ENCODE peak calls at places on chromosomes 13 and 19, in nine cellular contexts. U is ovary, M is Peyer's patch, R is IMR-90, N is stomach, C is body of pancreas, K is uterus, Q is HepG2, I is endothelial cell of umbilical vein. J is an unnamed sample.

GRCh38 chr13:58687130-58687529 is 1055.6 kb downstream of the PCDH17 start:
- DNase-seq in C (no peak), Q (no peak), M (no peak), K (no peak), N (no peak), I (no peak), R (no peak), U (no peak), J (no peak)

GRCh38 chr19:39937094-39937493 is 2.7 kb upstream of the FCGBP start:
- DNase-seq in C (no peak), R (no peak), I (no peak), Q (no peak), K (no peak), N (no peak), U (no peak), M (no peak), J (no peak)

GRCh38 chr13:25725104-25725503 is 326.7 kb downstream of the SHISA2 start:
- DNase-seq in C (no peak), M (no peak), U (no peak), K (no peak), I (no peak), N (no peak), Q (no peak), R (no peak), J (no peak)

GRCh38 chr13:63075126-63075525 is 1659.5 kb upstream of the PCDH20 start:
- DNase-seq in M (no peak), K (no peak), I (no peak), U (no peak), C (no peak), N (no peak), R (no peak), Q (no peak), J (no peak)

GRCh38 chr13:107202371-107203023 is 634.6 kb upstream of the ARGLU1 start:
- DNase-seq in M (no peak), I (peak; percentile 99), N (peak; percentile 36), C (no peak), K (peak; percentile 66), Q (peak; percentile 54), R (peak; percentile 61), U (no peak), J (no peak)

GRCh38 chr13:37295046-37295445 is 189.6 kb upstream of the CSNK1A1L start:
- DNase-seq in R (no peak), Q (no peak), K (no peak), C (no peak), M (no peak), I (no peak), N (peak; percentile 70), U (no peak), J (no peak)

GRCh38 chr13:58376349-58376748 is 744.8 kb downstream of the PCDH17 start:
- DNase-seq in C (no peak), R (no peak), I (no peak), Q (no peak), N (no peak), M (no peak), K (no peak), U (no peak), J (no peak)

GRCh38 chr13:32902898-32903297 is 113.3 kb upstream of the KL start:
- DNase-seq in U (peak; percentile 61), M (no peak), N (peak; percentile 44), R (peak; percentile 23), Q (no peak), I (no peak), C (peak; percentile 19), K (peak; percentile 39), J (no peak)

GRCh38 chr13:23656637-23657036 is 86.4 kb downstream of the TNFRSF19 start:
- DNase-seq in N (no peak), M (no peak), R (peak; percentile 98), C (no peak), Q (peak; percentile 45), K (no peak), I (peak; percentile 48), U (no peak), J (no peak)

GRCh38 chr19:40283414-40284250 is 1.5 kb downstream of the AKT2 start:
- DNase-seq in M (no peak), N (no peak), K (no peak), R (peak; percentile 19), C (peak; percentile 64), Q (peak; percentile 58), U (peak; percentile 44), I (peak; percentile 8), J (peak; percentile 90)

GRCh38 chr19:28864577-28865042 is 348.3 kb downstream of the UQCRFS1 start:
- DNase-seq in R (peak; percentile 7), M (no peak), I (no peak), N (peak; percentile 82), U (peak; percentile 80), C (peak; percentile 74), Q (no peak), K (peak; percentile 45), J (no peak)

GRCh38 chr13:40043759-40044158 is 388.3 kb downstream of the COG6 start:
- DNase-seq in N (no peak), U (no peak), K (no peak), M (no peak), I (no peak), R (no peak), C (no peak), Q (no peak), J (no peak)

GRCh38 chr13:75959861-75960481 is 323.8 kb downstream of the LMO7 start:
- DNase-seq in K (no peak), U (no peak), C (no peak), M (no peak), R (no peak), I (no peak), N (no peak), Q (no peak), J (no peak)

GRCh38 chr19:14550201-14550754 is 20.9 kb downstream of the TECR start:
- DNase-seq in R (no peak), K (no peak), Q (no peak), N (peak; percentile 34), C (peak; percentile 29), M (no peak), U (no peak), I (no peak), J (peak; percentile 86)

GRCh38 chr13:30382836-30383525 is 39.3 kb upstream of the UBE2L5 start:
- DNase-seq in R (no peak), Q (no peak), K (no peak), M (no peak), U (no peak), C (no peak), N (no peak), I (no peak), J (no peak)

GRCh38 chr19:53872762-53873161 is 5.1 kb downstream of the MYADM start:
- DNase-seq in N (no peak), R (no peak), Q (no peak), C (no peak), K (no peak), M (no peak), I (no peak), U (no peak), J (no peak)

GRCh38 chr19:2578911-2579677 is 103.2 kb downstream of the GADD45B start:
- DNase-seq in Q (peak; percentile 90), C (peak; percentile 90), N (peak; percentile 96), R (peak; percentile 89), I (peak; percentile 97), K (peak; percentile 88), M (peak; percentile 60), U (peak; percentile 91), J (peak; percentile 93)
- H3K4me3 ChIP-seq in Q (peak overlapping the region; percentile 61), C (no peak overlapping the region), N (peak overlapping the region; percentile 33), R (peak overlapping the region; percentile 44), I (peak overlapping the region; percentile 23), K (peak overlapping the region; percentile 42), M (peak overlapping the region; percentile 37), U (peak overlapping the region; percentile 38), J (peak overlapping the region; percentile 62)

GRCh38 chr19:36051236-36051635 is 2.8 kb downstream of the THAP8 start:
- DNase-seq in R (no peak), N (no peak), U (no peak), K (no peak), M (no peak), C (no peak), Q (peak; percentile 56), I (no peak), J (no peak)

GRCh38 chr19:36054733-36055686 is at the start of gene WDR62:
- DNase-seq in I (no peak), R (no peak), U (peak; percentile 96), Q (peak; percentile 85), C (peak; percentile 92), K (peak; percentile 49), N (peak; percentile 94), M (peak; percentile 92), J (peak; percentile 95)

GRCh38 chr19:36051637-36052036 is 2.4 kb downstream of the THAP8 start:
- DNase-seq in K (no peak), U (no peak), M (no peak), N (no peak), R (no peak), I (no peak), C (no peak), Q (no peak), J (no peak)

GRCh38 chr19:36058481-36059179 is 3.9 kb downstream of the WDR62 start:
- DNase-seq in U (no peak), K (no peak), I (no peak), R (no peak), M (no peak), C (no peak), Q (peak; percentile 92), N (no peak), J (peak; percentile 66)

GRCh38 chr19:36054119-36054732 is at the start of gene THAP8:
- DNase-seq in Q (peak; percentile 97), R (peak; percentile 99), N (peak; percentile 100), K (peak; percentile 100), U (peak; percentile 100), M (peak; percentile 100), C (peak; percentile 100), I (peak; percentile 100), J (peak; percentile 100)
- TF ChIP-seq POLR2A in Q (peak; percentile 69), R (peak; percentile 72), N (peak; percentile 11), K (peak; percentile 65), U (peak; percentile 52), M (peak; percentile 71), C (peak; percentile 88), I (no peak), J (peak; percentile 82)

DNA sequence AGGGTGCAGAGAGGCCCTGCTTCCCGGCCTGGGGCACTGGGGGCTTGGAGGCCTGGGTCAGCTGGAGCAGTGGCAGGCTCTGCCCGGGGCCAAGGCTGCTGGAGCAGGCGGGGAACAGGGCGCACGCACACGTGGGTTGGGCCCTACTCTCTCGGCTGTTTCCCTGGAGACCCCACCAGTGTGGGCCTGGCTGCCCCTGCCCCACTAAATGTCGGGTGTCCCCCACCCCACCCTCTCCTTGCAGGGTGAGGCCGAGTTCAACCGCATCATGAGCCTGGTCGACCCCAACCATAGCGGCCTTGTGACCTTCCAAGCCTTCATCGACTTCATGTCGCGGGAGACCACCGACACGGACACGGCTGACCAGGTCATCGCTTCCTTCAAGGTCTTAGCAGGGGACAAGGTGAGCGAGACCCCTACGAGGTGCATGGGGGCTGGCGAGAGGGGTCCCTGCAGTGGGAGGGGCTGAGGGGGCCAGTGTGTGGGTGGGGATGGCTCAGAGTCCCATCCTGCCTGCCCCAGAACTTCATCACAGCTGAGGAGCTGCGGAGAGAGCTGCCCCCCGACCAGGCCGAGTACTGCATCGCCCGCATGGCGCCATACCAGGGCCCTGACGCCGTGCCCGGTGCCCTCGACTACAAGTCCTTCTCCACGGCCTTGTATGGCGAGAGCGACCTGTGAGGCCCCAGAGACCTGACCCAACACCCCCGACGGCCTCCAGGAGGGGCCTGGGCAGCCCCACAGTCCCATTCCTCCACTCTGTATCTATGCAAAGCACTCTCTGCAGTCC is 15.3 kb downstream of the CAPN12 start:
- DNase-seq in M (no peak), K (peak; percentile 37), U (peak; percentile 53), R (no peak), N (no peak), I (no peak), Q (no peak), C (no peak), J (peak; percentile 50)
- H3K36me3 ChIP-seq in M (no peaks in the 10 kb centered on the region), K (no peaks in the 10 kb centered on the region), U (peaks cover 2% of the 10 kb centered on the region), R (peaks cover 69% of the 10 kb centered on the region), N (peaks cover 79% of the 10 kb centered on the region), I (peaks cover 52% of the 10 kb centered on the region), Q (peaks cover 23% of the 10 kb centered on the region), C (peaks cover 32% of the 10 kb centered on the region), J (peaks cover 21% of the 10 kb centered on the region)

GRCh38 chr19:29927944-29928669 is 13.9 kb upstream of the URI1 start:
- DNase-seq in Q (peak; percentile 58), C (no peak), I (no peak), U (no peak), M (no peak), K (no peak), R (no peak), N (no peak), J (no peak)
- H3K4me3 ChIP-seq in Q (peak overlapping the region; percentile 25), C (no peak overlapping the region), I (no peak overlapping the region), U (no peak overlapping the region), M (no peak overlapping the region), K (no peak overlapping the region), R (no peak overlapping the region), N (no peak overlapping the region), J (no peak overlapping the region)